ENCODE peak calls at places on chromosomes 12 and 14, in four cellular contexts. Q is brain pericyte, Z is Calu3, X is psoas muscle. V is an unnamed sample.
A peak's percentile ranks its signal among the peaks of the same experiment; 100 is the strongest.

GRCh38 chr12:93785262-93786010 is 108.3 kb downstream of the CRADD start:
- DNase-seq in Q (no peak), Z (peak; percentile 63), X (peak; percentile 48), V (peak; percentile 75)

GRCh38 chr14:56992332-56992820 is 182.1 kb upstream of the OTX2 start:
- DNase-seq in Q (no peak), Z (no peak), X (no peak), V (no peak)

GRCh38 chr14:94173471-94173884 is 644 bp upstream of the PPP4R4 start:
- DNase-seq in Q (no peak), Z (peak; percentile 5), X (no peak), V (no peak)

GRCh38 chr12:93441111-93441616 is 583 bp downstream of the UBE2N start:
- DNase-seq in Q (no peak), Z (peak; percentile 52), X (peak; percentile 54), V (peak; percentile 41)

GRCh38 chr12:10615532-10615931 is 2.1 kb upstream of the MAGOHB start:
- DNase-seq in Q (no peak), Z (no peak), X (no peak), V (no peak)

GRCh38 chr14:38964630-38965029 is 138.4 kb downstream of the SEC23A start:
- DNase-seq in Q (no peak), Z (no peak), X (no peak), V (peak; percentile 58)

GRCh38 chr14:24483604-24484252 is 24.3 kb downstream of the CMA1 start:
- DNase-seq in Q (no peak), Z (no peak), X (no peak), V (no peak)

GRCh38 chr12:113242018-113242418 is 20.8 kb downstream of the TPCN1 start:
- DNase-seq in Q (no peak), Z (peak; percentile 87), X (peak; percentile 62), V (peak; percentile 88)

GRCh38 chr14:99729991-99730875 is 46.1 kb downstream of the CYP46A1 start:
- DNase-seq in Q (no peak), Z (peak; percentile 89), X (peak; percentile 72), V (peak; percentile 66)

GRCh38 chr12:49622501-49623141 is 740 bp upstream of the PRPF40B start:
- DNase-seq in Q (no peak), Z (peak; percentile 4), X (no peak), V (no peak)

GRCh38 chr12:131061041-131061806 is 107.5 kb downstream of the ADGRD1 start:
- DNase-seq in Q (no peak), Z (no peak), X (no peak), V (peak; percentile 52)

GRCh38 chr14:53646925-53647324 is 309.7 kb downstream of the BMP4 start:
- DNase-seq in Q (no peak), Z (no peak), X (no peak), V (peak; percentile 41)

GRCh38 chr14:81234268-81234667 is 13.5 kb upstream of the GTF2A1 start:
- DNase-seq in Q (no peak), Z (no peak), X (no peak), V (no peak)

GRCh38 chr12:23884909-23885308 is 64.6 kb downstream of the SOX5 start:
- DNase-seq in Q (no peak), Z (no peak), X (no peak), V (no peak)

GRCh38 chr14:97120204-97121120 is 323.3 kb downstream of the VRK1 start:
- DNase-seq in Q (no peak), Z (no peak), X (no peak), V (no peak)

GRCh38 chr12:120822832-120823503 is 81.2 kb downstream of the SPPL3 start:
- DNase-seq in Q (no peak), Z (no peak), X (no peak), V (no peak)

GRCh38 chr12:106267535-106267934 is 19.7 kb upstream of the CKAP4 start:
- DNase-seq in Q (no peak), Z (no peak), X (no peak), V (no peak)

GRCh38 chr12:88736031-88736430 is 155.8 kb upstream of the KITLG start:
- DNase-seq in Q (no peak), Z (no peak), X (no peak), V (no peak)

GRCh38 chr14:91315844-91316267 is 71.4 kb upstream of the GPR68 start:
- DNase-seq in Q (no peak), Z (no peak), X (no peak), V (no peak)

GRCh38 chr12:57500213-57500612 is 12.3 kb downstream of the MARS1 start:
- DNase-seq in Q (no peak), Z (no peak), X (no peak), V (no peak)

V was measured in SJCRH30.